ENCODE peak calls at places on chromosomes 7 and 10, in five cellular contexts. F, P, T, B and Q are unnamed samples.

GRCh38 chr10:61024801-61025201 is 80.8 kb upstream of the RHOBTB1 start:
- DNase-seq in F (no peak), P (no peak), T (no peak), B (no peak), Q (no peak)

GRCh38 chr10:132258423-132258822 is 49.3 kb downstream of the STK32C start:
- DNase-seq in F (no peak), P (no peak), T (no peak), B (no peak), Q (no peak)

GRCh38 chr7:114830952-114831351 is 90.9 kb upstream of the MDFIC start:
- DNase-seq in F (no peak), P (no peak), T (no peak), B (no peak), Q (no peak)

GRCh38 chr7:46859963-46860475 is 721.9 kb downstream of the TNS3 start:
- DNase-seq in F (peak; percentile 53), P (no peak), T (no peak), B (no peak), Q (no peak)

GRCh38 chr7:86130268-86130667 is 513.4 kb upstream of the GRM3 start:
- DNase-seq in F (no peak), P (no peak), T (no peak), B (no peak), Q (no peak)

GRCh38 chr7:100640438-100641410 is 628 bp downstream of the TFR2 start:
- DNase-seq in F (no peak), P (no peak), T (no peak), B (no peak), Q (no peak)

GRCh38 chr7:137935849-137936508 is 65.9 kb downstream of the CREB3L2 start:
- DNase-seq in F (no peak), P (no peak), T (no peak), B (peak; percentile 15), Q (no peak)

GRCh38 chr10:24008164-24009066 is 200.5 kb upstream of the KIAA1217 start:
- DNase-seq in F (no peak), P (no peak), T (no peak), B (no peak), Q (peak; percentile 70)

GRCh38 chr10:75622503-75622902 is 191.1 kb downstream of the LRMDA start:
- DNase-seq in F (no peak), P (no peak), T (no peak), B (no peak), Q (no peak)

GRCh38 chr7:157523766-157524421 is 187.1 kb downstream of the DNAJB6 start:
- DNase-seq in F (no peak), P (no peak), T (no peak), B (no peak), Q (no peak)

GRCh38 chr10:11046766-11047165 is 29.1 kb downstream of the CELF2 start:
- DNase-seq in F (no peak), P (no peak), T (no peak), B (no peak), Q (no peak)